ENCODE peak calls at places on chromosomes 2 and 18, in ten cellular contexts. D is RKO; V is activated T-helper 1 cell treated with anti-CD3 and anti-CD28 coated beads, Interleukin-2, amount 50 U/mL, for 16 hours; E is stimulated activated CD8-positive, alpha-beta memory T cell treated with anti-CD3 and anti-CD28 coated beads, Interleukin-2, amount 100 ng/mL, for 1 hour; O is AG08396; N is astrocyte of the spinal cord; J is kidney glomerular epithelial cell; B is LoVo; Q is ELR; A is right cardiac atrium. H is an unnamed sample.

GRCh38 chr18:48319796-48320638 is 89.2 kb downstream of the ZBTB7C start:
- DNase-seq in B (no peak), A (no peak), Q (peak), E (no peak), D (no peak), N (no peak), J (peak), O (no peak), V (no peak), H (peak)

GRCh38 chr18:70454705-70455322 is 166.0 kb downstream of the SOCS6 start:
- DNase-seq in Q (peak), B (peak), E (no peak), D (peak), A (no peak), V (no peak), N (peak), O (peak), J (peak), H (no peak)

GRCh38 chr2:22904126-22904684 is 480.8 kb upstream of the KLHL29 start:
- DNase-seq in A (peak), B (peak), E (no peak), Q (peak), O (no peak), V (no peak), J (no peak), N (no peak), D (peak), H (peak)

GRCh38 chr2:204005940-204006721 is 69.6 kb downstream of the ICOS start:
- DNase-seq in A (no peak), E (no peak), N (no peak), Q (no peak), J (no peak), V (no peak), O (no peak), B (no peak), D (no peak), H (no peak)

GRCh38 chr2:230862292-230862691 is 2.5 kb upstream of the ITM2C start:
- DNase-seq in A (no peak), J (no peak), V (no peak), Q (no peak), B (no peak), N (no peak), D (no peak), E (no peak), O (no peak), H (no peak)

GRCh38 chr18:24514439-24514838 is 54.0 kb downstream of the HRH4 start:
- DNase-seq in J (peak), E (no peak), Q (peak), O (peak), A (no peak), B (peak), D (peak), V (no peak), N (peak), H (no peak)

GRCh38 chr18:31156831-31157763 is 5.6 kb downstream of the DSC1 start:
- DNase-seq in Q (no peak), J (peak), A (no peak), N (no peak), D (no peak), O (peak), B (no peak), V (no peak), E (no peak), H (no peak)

GRCh38 chr2:163670929-163671328 is 64.9 kb downstream of the FIGN start:
- DNase-seq in V (no peak), B (no peak), D (no peak), E (no peak), Q (no peak), J (no peak), A (no peak), N (no peak), O (no peak), H (no peak)

GRCh38 chr2:170222298-170222697 is 44.4 kb downstream of the MYO3B start:
- DNase-seq in D (no peak), O (no peak), A (no peak), Q (no peak), E (no peak), N (peak), V (no peak), J (no peak), B (no peak), H (no peak)

GRCh38 chr2:106827178-106827577 is 58.8 kb downstream of the ST6GAL2 start:
- DNase-seq in E (no peak), A (no peak), V (no peak), O (no peak), J (no peak), N (peak), B (no peak), D (no peak), Q (no peak), H (no peak)

GRCh38 chr18:54378057-54378456 is 20.4 kb downstream of the C18orf54 start:
- DNase-seq in J (no peak), Q (no peak), O (no peak), B (no peak), N (no peak), D (no peak), E (no peak), A (no peak), V (no peak), H (no peak)

GRCh38 chr18:54590945-54591344 is at the start of gene DYNAP:
- DNase-seq in B (no peak), O (no peak), D (no peak), Q (no peak), J (no peak), A (no peak), N (no peak), V (no peak), E (no peak), H (no peak)

GRCh38 chr2:106839849-106840595 is 45.9 kb downstream of the ST6GAL2 start:
- DNase-seq in V (no peak), E (no peak), A (no peak), N (no peak), B (no peak), Q (no peak), J (no peak), O (no peak), D (no peak), H (no peak)

GRCh38 chr2:79393107-79393506 is 119.7 kb upstream of the CTNNA2 start:
- DNase-seq in O (no peak), N (no peak), A (no peak), D (no peak), J (no peak), B (no peak), V (no peak), Q (no peak), E (no peak), H (no peak)

GRCh38 chr2:164522561-164522981 is 98.7 kb downstream of the GRB14 start:
- DNase-seq in J (peak), N (no peak), O (no peak), A (no peak), E (no peak), Q (no peak), V (no peak), B (no peak), D (no peak), H (no peak)

GRCh38 chr18:34976899-34977786 is 64.1 kb upstream of the MAPRE2 start:
- DNase-seq in J (peak), Q (peak), B (peak), O (peak), D (peak), E (peak), N (no peak), A (peak), V (peak), H (peak)

GRCh38 chr2:96088340-96089335 is 27.7 kb downstream of the ADRA2B start:
- DNase-seq in O (no peak), E (no peak), Q (no peak), V (no peak), N (no peak), A (no peak), D (no peak), B (no peak), J (no peak), H (peak)

GRCh38 chr2:203830294-203831055 is 37.1 kb upstream of the CTLA4 start:
- DNase-seq in E (no peak), A (no peak), O (no peak), B (no peak), N (no peak), J (no peak), V (no peak), Q (no peak), D (no peak), H (peak)

GRCh38 chr2:102114851-102115497 is 27.6 kb upstream of the IL1R1 start:
- DNase-seq in V (no peak), N (no peak), J (peak), D (no peak), A (peak), E (no peak), O (no peak), B (no peak), Q (no peak), H (peak)

GRCh38 chr2:17583646-17584045 is 43.1 kb downstream of the VSNL1 start:
- DNase-seq in O (no peak), D (no peak), V (no peak), Q (no peak), N (no peak), A (no peak), E (no peak), B (no peak), J (no peak), H (no peak)

GRCh38 chr2:229520582-229521221 is 193.7 kb downstream of the DNER start:
- DNase-seq in J (no peak), B (no peak), O (no peak), A (peak), D (no peak), N (no peak), Q (no peak), V (no peak), E (no peak), H (no peak)

GRCh38 chr18:55407774-55408535 is 180.0 kb downstream of the TCF4 start:
- DNase-seq in D (no peak), V (no peak), N (no peak), A (no peak), Q (no peak), O (no peak), E (no peak), J (no peak), B (no peak), H (no peak)

GRCh38 chr2:234427081-234428058 is 69.5 kb downstream of the ARL4C start:
- DNase-seq in B (peak), N (peak), A (no peak), Q (peak), V (no peak), O (peak), J (peak), E (no peak), D (no peak), H (peak)

H was measured in SJSA1.